ENCODE peak calls at places on chromosomes 13 and 19, in nine cellular contexts. O is breast epithelium; H is right cardiac atrium; V is adipocyte; C is fibroblast of lung; F is CD8-positive, alpha-beta memory T cell; B is CD8-positive, alpha-beta T cell; E is heart right ventricle; T is MM.1S. S is an unnamed sample. For H3K4me1 and H3K9me3, the result is how much of the 10 kb centered on the place peaks cover.

GRCh38 chr13:113211774-113212173 is 2.4 kb downstream of the CUL4A start:
- DNase-seq in O (no peak), H (no peak), V (no peak), C (no peak), F (no peak), B (no peak), E (peak), T (no peak), S (no peak)

GRCh38 chr13:48222358-48223015 is 10.5 kb upstream of the ITM2B start:
- DNase-seq in O (no peak), H (peak), V (peak), C (no peak), F (no peak), B (no peak), E (peak), T (no peak), S (peak)

GRCh38 chr13:64871742-64872141 is 2358.4 kb downstream of the PCDH9 start:
- DNase-seq in O (no peak), H (no peak), V (no peak), C (no peak), F (no peak), B (no peak), E (no peak), T (no peak), S (no peak)

GRCh38 chr13:41244555-41244954 is 18.8 kb downstream of the MTRF1 start:
- DNase-seq in O (no peak), H (no peak), V (peak), C (no peak), F (no peak), B (no peak), E (no peak), T (no peak), S (no peak)

GRCh38 chr19:50036905-50037304 is 11.1 kb downstream of the ZNF473 start:
- DNase-seq in O (no peak), H (no peak), V (peak), C (no peak), F (no peak), B (no peak), E (no peak), T (no peak), S (no peak)

GRCh38 chr13:107289540-107289939 is 721.6 kb upstream of the ARGLU1 start:
- DNase-seq in O (no peak), H (no peak), V (peak), C (peak), F (no peak), B (no peak), E (no peak), T (no peak), S (no peak)

GRCh38 chr19:35268546-35269424 is at the start of gene USF2:
- DNase-seq in O (no peak), H (peak), V (peak), C (peak), F (peak), B (peak), E (peak), T (peak), S (peak)

GRCh38 chr13:45500492-45501174 is 35.9 kb downstream of the COG3 start:
- DNase-seq in O (no peak), H (no peak), V (peak), C (peak), F (no peak), B (no peak), E (no peak), T (no peak), S (no peak)

GRCh38 chr19:13154911-13155471 is 4.8 kb downstream of the IER2 start:
- DNase-seq in O (peak), H (peak), V (peak), C (peak), F (peak), B (peak), E (no peak), T (no peak), S (peak)

GRCh38 chr13:79490846-79491245 is 9.9 kb downstream of the NDFIP2 start:
- DNase-seq in O (no peak), H (no peak), V (no peak), C (peak), F (no peak), B (no peak), E (no peak), T (no peak), S (no peak)

GRCh38 chr13:99119686-99120085 is 81.0 kb upstream of the UBAC2 start:
- DNase-seq in O (no peak), H (no peak), V (no peak), C (no peak), F (peak), B (no peak), E (no peak), T (no peak), S (no peak)

GRCh38 chr13:42478531-42479156 is 95.3 kb upstream of the TNFSF11 start:
- DNase-seq in O (no peak), H (no peak), V (peak), C (no peak), F (no peak), B (no peak), E (no peak), T (no peak), S (no peak)

GRCh38 chr19:41431426-41432386 is 4.5 kb upstream of the B3GNT8 start:
- DNase-seq in O (no peak), H (peak), V (peak), C (no peak), F (no peak), B (no peak), E (peak), T (no peak), S (no peak)

GRCh38 chr19:14407889-14408640 is 11.1 kb downstream of the DDX39A start:
- DNase-seq in O (no peak), H (no peak), V (no peak), C (no peak), F (no peak), B (no peak), E (no peak), T (no peak), S (no peak)

GRCh38 chr13:48969685-48970084 is 6.0 kb upstream of the FNDC3A start:
- DNase-seq in O (no peak), H (no peak), V (no peak), C (no peak), F (no peak), B (no peak), E (no peak), T (no peak), S (no peak)

GRCh38 chr19:10634430-10634829 is 9.1 kb downstream of the SLC44A2 start:
- DNase-seq in O (no peak), H (no peak), V (no peak), C (no peak), F (no peak), B (no peak), E (no peak), T (no peak), S (no peak)

GRCh38 chr19:10637894-10638293 is 12.5 kb downstream of the SLC44A2 start:
- DNase-seq in O (no peak), H (no peak), V (no peak), C (no peak), F (no peak), B (no peak), E (no peak), T (no peak), S (no peak)

GRCh38 chr19:10634881-10635463 is 9.6 kb downstream of the SLC44A2 start:
- DNase-seq in O (no peak), H (no peak), V (no peak), C (no peak), F (no peak), B (no peak), E (no peak), T (no peak), S (no peak)

GRCh38 chr19:10639836-10640235 is 14.3 kb upstream of the ILF3 start:
- DNase-seq in O (no peak), H (no peak), V (no peak), C (no peak), F (no peak), B (no peak), E (no peak), T (no peak), S (no peak)

DNA sequence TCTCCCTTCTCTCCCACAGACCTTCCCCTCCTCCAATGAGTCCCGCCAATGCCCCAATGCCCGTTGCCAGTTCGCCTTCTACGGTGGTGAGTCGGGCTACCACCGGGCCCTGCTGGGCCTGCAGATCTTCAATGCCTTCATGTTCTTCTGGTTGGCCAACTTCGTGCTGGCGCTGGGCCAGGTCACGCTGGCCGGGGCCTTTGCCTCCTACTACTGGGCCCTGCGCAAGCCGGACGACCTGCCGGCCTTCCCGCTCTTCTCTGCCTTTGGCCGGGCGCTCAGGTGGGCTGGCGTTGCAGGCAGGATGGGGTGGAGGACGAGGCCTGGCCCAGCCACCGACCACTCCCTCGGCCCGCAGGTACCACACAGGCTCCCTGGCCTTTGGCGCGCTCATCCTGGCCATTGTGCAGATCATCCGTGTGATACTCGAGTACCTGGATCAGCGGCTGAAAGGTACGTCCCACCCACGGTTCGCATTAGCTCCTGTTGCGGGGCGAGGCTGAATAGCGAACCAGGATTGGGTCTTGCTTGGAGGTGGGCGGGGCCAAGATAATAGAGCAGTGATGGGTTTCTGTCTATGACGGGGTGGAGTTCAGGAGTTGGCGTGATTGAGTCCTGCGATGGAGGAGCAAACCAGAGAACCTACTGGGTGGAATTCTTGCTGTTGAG is 11.1 kb downstream of the SLC44A2 start:
- DNase-seq in O (no peak), H (no peak), V (no peak), C (no peak), F (no peak), B (no peak), E (no peak), T (no peak), S (no peak)
- H3K4me1 ChIP-seq in O (under half), H (under half), V (under half), C (under half), F (under half), B (under half), E (under half), T (under half), S (under half)

DNA sequence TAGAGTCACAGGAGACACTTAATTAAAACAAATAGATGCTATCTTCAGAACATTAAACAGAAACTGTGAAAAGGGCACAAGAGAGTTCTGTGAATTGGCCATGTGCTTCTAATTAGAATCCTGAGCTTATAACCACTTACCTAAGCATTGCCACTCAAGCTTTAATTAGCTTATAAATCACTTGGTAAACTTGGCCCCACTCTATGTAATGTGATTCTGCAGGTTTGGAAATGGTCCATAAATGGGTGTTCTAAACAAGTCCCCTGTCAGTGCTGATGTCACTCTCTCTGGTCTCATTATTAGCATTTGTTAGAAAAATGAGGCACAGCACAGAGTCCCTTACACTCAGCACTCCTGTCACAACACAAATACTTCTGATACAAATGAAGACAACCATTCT is 18.0 kb downstream of the ZNF91 start:
- DNase-seq in O (no peak), H (no peak), V (no peak), C (no peak), F (no peak), B (no peak), E (no peak), T (no peak), S (no peak)
- H3K9me3 ChIP-seq in O (half or more), H (under half), V (half or more), C (under half), F (under half), B (under half), E (under half), T (under half), S (under half)

GRCh38 chr19:7831452-7831851 is 1.4 kb downstream of the EVI5L start:
- DNase-seq in O (no peak), H (no peak), V (peak), C (peak), F (no peak), B (no peak), E (no peak), T (no peak), S (no peak)

GRCh38 chr19:7830823-7831222 is 805 bp downstream of the EVI5L start:
- DNase-seq in O (no peak), H (no peak), V (no peak), C (no peak), F (no peak), B (no peak), E (no peak), T (no peak), S (no peak)

GRCh38 chr19:7829162-7829520 is 877 bp upstream of the EVI5L start:
- DNase-seq in O (no peak), H (no peak), V (no peak), C (no peak), F (no peak), B (no peak), E (no peak), T (no peak), S (no peak)

GRCh38 chr19:7830272-7830771 is 304 bp downstream of the EVI5L start:
- DNase-seq in O (no peak), H (peak), V (no peak), C (no peak), F (peak), B (no peak), E (no peak), T (no peak), S (peak)

DNA sequence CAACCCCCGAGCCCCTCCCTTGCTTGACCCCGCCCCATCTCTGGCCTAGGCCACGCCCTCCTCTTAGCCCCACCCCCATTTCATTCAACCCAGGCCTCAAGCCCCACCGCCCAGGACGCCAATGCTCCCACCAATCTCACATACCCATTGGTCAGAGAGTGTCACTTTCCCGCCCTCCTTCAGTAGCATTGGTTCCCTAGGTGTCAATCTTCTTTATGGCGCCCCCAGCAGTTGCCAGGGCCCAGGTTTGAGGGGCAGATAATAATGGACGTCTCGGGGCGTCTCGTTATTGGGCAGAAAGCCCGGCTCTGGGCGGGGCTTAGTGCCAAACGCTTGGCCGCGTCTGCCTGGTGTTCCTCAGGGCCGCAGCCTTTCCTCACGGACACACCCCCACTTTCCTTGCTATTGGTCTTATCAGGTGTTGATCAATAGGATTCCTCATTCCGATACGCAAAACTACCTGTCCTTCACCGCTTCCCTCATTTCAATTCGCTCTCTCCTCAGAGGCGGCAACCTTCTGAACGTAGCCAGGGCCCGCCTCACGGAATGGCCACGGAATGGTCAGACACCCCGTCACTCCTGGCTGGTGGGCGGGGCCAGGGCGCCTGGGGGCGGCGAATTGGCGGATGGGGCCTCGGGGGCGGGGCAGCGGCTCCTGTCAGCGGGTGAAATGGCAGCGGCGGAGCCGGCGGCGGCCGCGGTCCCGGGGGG is at the start of gene EVI5L:
- DNase-seq in O (peak), H (peak), V (peak), C (peak), F (peak), B (peak), E (peak), T (peak), S (peak)
- H3K4me3 ChIP-seq in O (peak), H (peak), V (peak), C (peak), F (peak), B (peak), E (peak), T (peak), S (peak)

DNA sequence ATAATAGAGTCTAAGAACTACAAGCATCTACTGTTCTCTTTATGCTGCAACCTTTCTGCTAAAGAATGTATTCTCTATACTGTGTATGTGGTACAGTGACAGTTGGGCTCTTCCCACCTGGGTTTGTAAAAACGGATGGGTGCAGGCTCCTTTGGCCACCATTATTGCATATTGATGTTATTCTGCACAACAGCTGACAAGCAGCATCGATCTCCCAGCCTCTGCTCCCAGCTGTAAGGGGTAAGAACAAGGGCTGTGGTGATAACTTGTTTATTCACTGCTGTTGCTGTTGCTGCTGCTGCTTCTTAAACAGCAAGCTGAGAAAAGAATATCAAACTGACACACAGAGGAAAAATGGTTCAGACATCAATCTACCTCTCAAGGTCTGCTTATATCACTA is 56.2 kb downstream of the KCNRG start:
- DNase-seq in O (no peak), H (no peak), V (no peak), C (no peak), F (no peak), B (no peak), E (no peak), T (no peak), S (no peak)
- H3K4me1 ChIP-seq in O (under half), H (under half), V (half or more), C (under half), F (under half), B (under half), E (under half), T (under half), S (under half)

DNA sequence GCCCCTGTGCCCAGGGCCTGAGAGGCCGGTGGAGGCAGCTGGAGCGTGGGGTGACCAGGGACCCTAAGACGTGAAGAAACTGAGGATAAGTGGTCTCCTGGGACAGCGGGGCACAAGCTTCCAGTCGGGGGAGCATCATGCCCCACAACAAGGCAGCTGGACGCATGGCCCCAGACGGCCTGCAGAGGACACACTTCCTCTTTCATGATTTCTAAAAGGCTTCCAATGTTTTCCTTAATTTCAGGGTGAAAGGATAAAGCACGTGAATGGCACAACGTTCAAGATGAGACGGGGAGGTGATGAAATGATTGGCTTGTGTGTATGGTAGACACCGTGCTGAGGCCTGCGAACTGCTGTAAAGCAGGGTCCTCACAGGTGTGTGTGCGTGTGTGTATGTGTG is 20.2 kb upstream of the MYDGF start:
- DNase-seq in O (no peak), H (no peak), V (no peak), C (no peak), F (no peak), B (no peak), E (no peak), T (no peak), S (no peak)
- H3K9me3 ChIP-seq in O (under half), H (under half), V (under half), C (under half), F (under half), B (under half), E (under half), T (under half), S (under half)

GRCh38 chr13:50360637-50361036 is 345.4 kb downstream of the KCNRG start:
- DNase-seq in O (no peak), H (no peak), V (no peak), C (no peak), F (no peak), B (no peak), E (no peak), T (no peak), S (no peak)
- H3K4me3 ChIP-seq in O (no peak), H (no peak), V (no peak), C (no peak), F (no peak), B (no peak), E (no peak), T (no peak), S (no peak)

GRCh38 chr13:109764474-109765292 is 21.7 kb downstream of the IRS2 start:
- DNase-seq in O (no peak), H (no peak), V (no peak), C (peak), F (no peak), B (no peak), E (no peak), T (no peak), S (no peak)
- H3K4me1 ChIP-seq in O (under half), H (under half), V (half or more), C (under half), F (under half), B (under half), E (under half), T (under half), S (under half)

GRCh38 chr19:36745870-36746269 is 26.7 kb downstream of the ZNF850 start:
- DNase-seq in O (no peak), H (no peak), V (no peak), C (no peak), F (no peak), B (no peak), E (no peak), T (no peak), S (no peak)
- H3K9me3 ChIP-seq in O (half or more), H (under half), V (half or more), C (under half), F (half or more), B (half or more), E (half or more), T (under half), S (under half)

GRCh38 chr19:2269244-2270156 is 12.5 kb downstream of the PEAK3 start:
- DNase-seq in O (peak), H (peak), V (peak), C (peak), F (peak), B (peak), E (peak), T (peak), S (peak)

GRCh38 chr19:2268861-2269243 is 12.6 kb upstream of the JSRP1 start:
- DNase-seq in O (no peak), H (no peak), V (no peak), C (no peak), F (no peak), B (no peak), E (no peak), T (no peak), S (no peak)

GRCh38 chr19:2266183-2266993 is 10.2 kb upstream of the JSRP1 start:
- DNase-seq in O (peak), H (peak), V (peak), C (peak), F (no peak), B (no peak), E (peak), T (peak), S (peak)

GRCh38 chr19:2270157-2270571 is 11.8 kb downstream of the PEAK3 start:
- DNase-seq in O (no peak), H (peak), V (peak), C (no peak), F (peak), B (peak), E (peak), T (peak), S (peak)

DNA sequence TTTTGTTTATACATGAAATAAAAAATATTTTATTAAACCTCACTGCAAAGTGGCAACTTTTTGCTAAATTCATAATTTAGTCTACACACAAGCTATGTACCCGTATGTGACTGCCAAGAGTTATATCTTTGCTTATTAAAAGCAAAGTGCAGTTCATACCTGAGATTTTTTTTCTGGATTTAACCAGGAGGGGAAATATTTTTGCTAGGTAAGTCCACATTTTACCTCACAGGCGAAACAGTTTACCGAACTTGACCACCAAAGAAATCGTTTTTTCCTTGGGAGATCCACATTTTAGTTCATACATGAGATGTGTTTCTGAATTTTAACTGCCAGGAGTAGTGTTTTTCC is 12.2 kb upstream of the JSRP1 start:
- DNase-seq in O (no peak), H (no peak), V (no peak), C (no peak), F (no peak), B (no peak), E (no peak), T (peak), S (no peak)
- H3K4me3 ChIP-seq in O (peak), H (no peak), V (peak), C (no peak), F (peak), B (peak), E (peak), T (peak), S (no peak)

S was measured in uterus.